ENCODE peak calls at places on chromosomes 11 and 22, in four cellular contexts. P is left ventricle myocardium inferior; Z is IMR-90; V is CD8-positive, alpha-beta T cell. G is an unnamed sample. For H3K27me3, the result is how much of the 10 kb centered on the place peaks cover.

GRCh38 chr11:104918113-104918824 is 20.0 kb upstream of the CASP12 start:
- DNase-seq in P (no peak), Z (peak), V (no peak), G (peak)

GRCh38 chr11:132908017-132908810 is 624.1 kb downstream of the OPCML start:
- DNase-seq in P (no peak), Z (no peak), V (no peak), G (no peak)

GRCh38 chr11:1935156-1936071 is 11.7 kb upstream of the MRPL23 start:
- DNase-seq in P (peak), Z (no peak), V (peak), G (no peak)

GRCh38 chr11:10318527-10318802 is 13.6 kb downstream of the ADM start:
- DNase-seq in P (no peak), Z (no peak), V (no peak), G (no peak)

GRCh38 chr22:38034278-38034882 is 22.8 kb upstream of the PICK1 start:
- DNase-seq in P (peak), Z (peak), V (no peak), G (peak)

GRCh38 chr11:5592615-5593014 is 3.8 kb upstream of the TRIM6 start:
- DNase-seq in P (no peak), Z (no peak), V (no peak), G (no peak)

GRCh38 chr11:74644084-74644483 is 51.7 kb downstream of the POLD3 start:
- DNase-seq in P (no peak), Z (no peak), V (no peak), G (no peak)

GRCh38 chr11:123760894-123761293 is 6.6 kb upstream of the OR6X1 start:
- DNase-seq in P (no peak), Z (no peak), V (no peak), G (no peak)

GRCh38 chr11:65606876-65607613 is 7.0 kb downstream of the MAP3K11 start:
- DNase-seq in P (peak), Z (peak), V (no peak), G (peak)

GRCh38 chr11:67271548-67272284 is 5.4 kb downstream of the GRK2 start:
- DNase-seq in P (no peak), Z (no peak), V (peak), G (no peak)

GRCh38 chr11:27427183-27427980 is 45.2 kb downstream of the LGR4 start:
- DNase-seq in P (no peak), Z (peak), V (no peak), G (no peak)

GRCh38 chr22:33577862-33578411 is 342.3 kb downstream of the LARGE1 start:
- DNase-seq in P (no peak), Z (no peak), V (no peak), G (no peak)

GRCh38 chr11:64165842-64166635 is at the start of gene MACROD1:
- DNase-seq in P (peak), Z (peak), V (peak), G (peak)

GRCh38 chr11:128590587-128590986 is 3.2 kb upstream of the ETS1 start:
- DNase-seq in P (no peak), Z (no peak), V (no peak), G (no peak)

GRCh38 chr22:50206599-50206998 is 5.8 kb downstream of the SELENOO start:
- DNase-seq in P (peak), Z (peak), V (no peak), G (no peak)

GRCh38 chr11:1121343-1122331 is 36.1 kb upstream of the MUC5AC start:
- DNase-seq in P (no peak), Z (peak), V (no peak), G (no peak)

GRCh38 chr11:62880803-62881578 is at the start of gene SLC3A2:
- DNase-seq in P (peak), Z (peak), V (peak), G (peak)

GRCh38 chr11:28343304-28344233 is 235.4 kb downstream of the METTL15 start:
- DNase-seq in P (no peak), Z (peak), V (no peak), G (peak)

DNA sequence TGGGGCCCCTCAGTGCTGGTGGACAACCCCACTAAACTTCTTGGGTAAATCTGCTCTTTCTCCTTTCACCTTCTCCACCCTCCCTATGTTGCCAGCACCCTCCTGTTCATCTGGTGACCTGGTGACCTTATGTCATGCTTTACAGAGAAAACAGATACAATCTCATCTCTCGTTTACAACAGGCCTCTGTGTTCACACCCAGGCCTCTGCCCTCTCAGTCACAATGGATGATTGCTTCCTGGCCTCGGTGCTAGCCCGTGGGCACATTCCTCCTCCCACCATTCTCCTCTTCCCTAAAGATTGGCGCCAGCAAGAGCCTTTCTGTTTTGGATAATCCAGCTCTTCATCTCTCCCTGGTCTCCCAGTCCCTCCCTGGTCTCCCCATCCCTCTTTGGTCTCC is 12.3 kb upstream of the PNPLA3 start:
- DNase-seq in P (no peak), Z (no peak), V (no peak), G (no peak)
- H3K4me3 ChIP-seq in P (no peak), Z (no peak), V (no peak), G (no peak)

DNA sequence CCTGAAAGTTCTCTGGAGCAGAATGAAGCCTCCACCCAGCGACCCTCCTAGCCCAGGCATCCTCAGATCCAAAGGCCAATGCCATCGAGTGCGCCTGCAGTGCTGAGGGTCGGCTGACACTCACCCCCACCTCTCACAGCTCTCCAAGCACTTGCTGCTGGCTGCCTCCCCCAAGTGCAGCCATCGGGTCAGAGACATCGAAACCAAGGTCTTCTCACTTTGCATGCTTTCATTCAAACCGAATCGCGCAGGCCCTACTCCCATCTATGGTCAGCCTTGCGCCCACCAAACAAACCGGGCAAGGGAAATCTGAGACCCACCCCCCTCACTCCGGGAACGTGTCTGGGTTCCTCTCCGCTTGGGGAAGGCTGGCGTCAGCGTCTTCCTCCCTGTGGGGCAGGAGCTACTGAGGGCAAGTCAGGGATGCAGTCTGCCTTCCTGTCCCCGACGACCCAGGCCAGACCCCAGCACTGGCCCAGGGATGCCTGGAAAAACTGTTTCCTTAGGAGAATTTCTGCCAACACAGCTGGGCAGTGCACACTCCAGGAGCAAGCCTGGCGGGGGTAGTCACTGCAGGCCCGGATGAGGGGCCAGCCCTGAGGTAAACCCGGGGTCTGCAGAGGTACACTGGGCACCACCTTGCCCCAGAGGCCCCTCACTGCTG is 7.0 kb downstream of the WNT7B start:
- DNase-seq in P (no peak), Z (no peak), V (no peak), G (no peak)
- H3K27me3 ChIP-seq in P (half or more), Z (under half), V (under half), G (under half)

DNA sequence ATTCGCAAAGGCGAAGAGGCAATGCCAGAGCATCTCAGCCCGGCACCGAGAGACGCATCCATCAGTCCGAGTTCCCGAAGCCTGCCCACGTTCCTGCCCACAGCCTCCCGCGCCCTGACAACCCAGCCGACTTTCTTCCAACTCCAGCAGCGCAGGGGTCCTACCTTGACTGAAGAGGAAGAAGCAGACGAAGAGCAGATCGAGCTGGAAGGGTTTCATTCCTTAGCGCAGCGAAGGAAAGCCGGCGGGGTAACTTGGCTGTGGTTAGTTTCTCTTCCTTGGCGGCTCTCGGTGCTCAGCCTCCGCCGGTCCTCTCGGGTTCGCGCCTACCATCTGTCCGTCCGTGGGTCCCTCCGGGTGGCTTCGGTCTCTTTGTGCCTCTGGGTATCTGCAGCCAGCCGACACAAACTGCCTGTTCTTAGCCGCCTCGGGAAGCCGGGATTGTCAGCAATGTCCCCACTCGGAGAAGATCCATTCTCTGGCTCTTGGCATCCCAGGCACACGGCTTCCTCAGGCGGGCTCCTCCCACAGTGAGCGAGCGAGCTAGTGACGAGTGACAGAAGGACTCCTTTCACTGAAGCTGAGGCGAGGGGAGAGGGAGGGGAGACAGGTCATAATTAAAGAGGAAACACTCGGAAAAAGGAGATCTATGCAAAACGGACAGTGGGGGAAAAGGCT is at the start of gene KIRREL3:
- DNase-seq in P (no peak), Z (peak), V (no peak), G (no peak)
- H3K4me3 ChIP-seq in P (peak), Z (peak), V (no peak), G (peak)

GRCh38 chr22:19761022-19761499 is 483 bp downstream of the TBX1 start:
- DNase-seq in P (no peak), Z (no peak), V (peak), G (no peak)

GRCh38 chr22:19763141-19764049 is 2.8 kb downstream of the TBX1 start:
- DNase-seq in P (no peak), Z (no peak), V (peak), G (no peak)

GRCh38 chr22:19761500-19762314 is 1.1 kb downstream of the TBX1 start:
- DNase-seq in P (no peak), Z (no peak), V (peak), G (no peak)

GRCh38 chr22:19764050-19764593 is 3.5 kb downstream of the TBX1 start:
- DNase-seq in P (no peak), Z (no peak), V (peak), G (no peak)

DNA sequence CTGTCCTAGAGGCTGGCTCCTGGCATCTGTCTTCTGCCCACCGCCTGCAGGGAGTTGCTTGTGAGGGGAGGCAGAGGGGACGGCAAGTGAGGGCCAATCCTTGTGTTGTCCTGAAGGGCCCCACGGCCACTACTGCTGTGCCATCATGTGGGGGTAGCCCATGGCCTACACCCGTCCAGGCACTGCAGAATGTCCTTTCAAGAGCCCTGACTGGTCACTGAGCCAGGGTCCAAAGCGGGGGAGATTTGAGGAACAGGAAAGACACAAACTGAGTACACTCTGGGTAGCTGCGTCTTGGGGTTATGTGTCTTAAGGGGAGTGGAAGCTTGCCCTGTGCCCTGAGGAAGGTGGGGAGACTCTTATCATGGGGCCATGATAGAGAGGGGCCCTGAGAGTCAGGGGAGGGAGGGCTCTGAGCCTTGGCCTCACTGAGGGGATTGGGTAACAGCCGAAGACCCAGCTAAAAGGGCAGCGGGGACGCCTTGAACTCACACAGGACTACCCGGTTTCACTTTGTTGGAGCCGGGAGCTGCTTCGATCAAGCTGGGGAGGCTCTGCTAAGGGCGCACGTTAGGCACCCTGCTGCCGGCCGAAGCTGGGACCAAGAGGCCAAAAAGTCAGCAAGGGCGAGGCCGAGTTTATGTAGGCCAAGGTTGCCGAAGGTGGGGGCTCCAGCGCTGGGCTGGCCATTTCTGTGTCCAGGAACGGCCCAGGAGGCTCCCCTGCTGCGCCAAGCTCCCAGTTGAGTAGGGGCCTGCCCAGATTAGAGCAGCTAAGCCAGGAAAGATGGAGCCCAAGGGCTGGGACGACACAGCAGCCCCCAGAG is 1.9 kb downstream of the TBX1 start:
- DNase-seq in P (no peak), Z (no peak), V (peak), G (no peak)
- H3K27me3 ChIP-seq in P (half or more), Z (half or more), V (under half), G (half or more)

DNA sequence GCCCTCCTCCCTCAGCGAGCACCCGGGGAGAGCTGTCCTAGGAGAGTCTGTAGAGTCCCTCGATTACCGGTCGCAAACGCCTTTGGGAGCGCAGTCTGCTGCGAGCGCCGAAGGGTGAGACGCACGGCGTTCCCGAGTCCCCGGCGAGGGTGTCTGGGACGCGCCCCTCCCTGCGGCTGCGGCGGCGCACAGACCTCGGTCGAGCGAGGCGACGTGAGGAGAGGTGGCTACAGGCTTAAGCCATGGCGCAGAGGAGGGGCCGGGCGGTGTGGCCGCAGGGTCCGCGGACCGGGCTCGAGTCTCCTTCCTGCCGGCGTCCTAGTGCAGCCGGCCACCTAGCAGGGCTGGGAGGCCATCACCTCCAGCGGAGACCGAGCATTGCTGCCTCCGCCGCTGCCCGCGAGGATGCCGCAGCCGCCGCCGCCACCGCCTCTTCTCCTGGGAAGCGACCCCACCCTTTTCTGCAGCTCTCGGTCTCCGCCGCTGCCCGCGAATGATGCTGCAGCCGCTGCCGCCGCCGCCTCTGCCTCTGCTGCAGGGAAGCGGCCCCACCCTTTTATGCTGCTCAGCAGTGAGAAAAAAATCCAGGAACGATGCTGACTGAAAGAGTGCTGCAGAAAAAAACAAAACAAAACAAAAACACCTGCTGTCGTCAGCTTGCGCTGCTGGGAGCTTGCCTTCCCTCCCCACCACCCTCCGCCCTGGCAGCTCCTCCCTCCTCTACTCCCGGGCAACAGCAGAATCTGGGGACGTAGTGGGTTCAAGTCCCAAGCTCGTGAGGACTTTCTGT is at the start of gene MAP6:
- DNase-seq in P (peak), Z (no peak), V (no peak), G (no peak)
- H3K4me3 ChIP-seq in P (peak), Z (peak), V (peak), G (peak)

DNA sequence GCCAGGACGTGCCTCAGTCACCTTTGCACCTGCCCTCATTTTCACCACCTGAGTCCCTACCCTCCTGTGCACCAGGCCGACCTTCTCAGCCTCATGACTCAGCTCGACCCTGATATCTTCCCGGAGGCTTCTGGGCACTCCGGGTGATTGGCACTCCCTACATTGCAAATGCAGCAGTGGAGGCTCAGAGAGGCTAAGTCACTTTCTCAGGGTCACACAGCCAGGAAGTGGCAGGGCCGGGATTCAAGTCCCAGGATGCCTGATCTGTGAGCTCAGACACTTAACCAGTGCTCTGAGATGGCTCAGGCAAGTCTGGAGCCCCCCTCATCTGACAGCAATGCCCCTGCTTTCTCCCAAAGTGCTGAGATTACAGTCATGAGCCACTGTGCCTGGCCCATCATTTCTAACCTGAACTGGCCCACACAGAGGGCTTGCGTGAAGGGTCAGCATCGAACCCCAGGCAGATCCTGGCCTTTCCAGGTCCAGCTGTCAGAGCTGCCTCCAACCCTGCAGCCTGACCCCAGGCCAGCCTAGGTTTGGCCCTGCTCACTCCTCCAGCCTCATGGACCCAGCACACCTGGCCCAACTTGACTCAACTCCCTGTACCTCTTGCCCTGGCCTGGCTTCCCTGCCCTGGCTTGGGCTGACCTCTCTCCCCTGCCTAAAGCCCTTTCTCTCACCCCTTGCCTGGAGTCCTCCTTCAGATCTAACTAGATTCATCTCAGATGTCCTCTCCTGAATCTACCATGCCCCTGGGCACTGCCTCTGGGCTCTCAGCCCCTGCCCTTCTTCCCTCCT is 40.7 kb upstream of the RTL6 start:
- DNase-seq in P (no peak), Z (no peak), V (no peak), G (no peak)
- H3K27me3 ChIP-seq in P (under half), Z (under half), V (under half), G (under half)

GRCh38 chr11:73140213-73141030 is 1.7 kb downstream of the FCHSD2 start:
- DNase-seq in P (peak), Z (peak), V (no peak), G (no peak)

GRCh38 chr11:73137262-73137941 is 4.7 kb downstream of the FCHSD2 start:
- DNase-seq in P (no peak), Z (no peak), V (no peak), G (no peak)

GRCh38 chr11:73135346-73136284 is 6.5 kb downstream of the FCHSD2 start:
- DNase-seq in P (no peak), Z (no peak), V (no peak), G (no peak)

GRCh38 chr11:73139476-73140198 is 2.5 kb downstream of the FCHSD2 start:
- DNase-seq in P (no peak), Z (peak), V (no peak), G (no peak)

GRCh38 chr11:73137942-73138274 is 4.2 kb downstream of the FCHSD2 start:
- DNase-seq in P (no peak), Z (no peak), V (no peak), G (no peak)
- H3K4me3 ChIP-seq in P (no peak), Z (no peak), V (no peak), G (no peak)

DNA sequence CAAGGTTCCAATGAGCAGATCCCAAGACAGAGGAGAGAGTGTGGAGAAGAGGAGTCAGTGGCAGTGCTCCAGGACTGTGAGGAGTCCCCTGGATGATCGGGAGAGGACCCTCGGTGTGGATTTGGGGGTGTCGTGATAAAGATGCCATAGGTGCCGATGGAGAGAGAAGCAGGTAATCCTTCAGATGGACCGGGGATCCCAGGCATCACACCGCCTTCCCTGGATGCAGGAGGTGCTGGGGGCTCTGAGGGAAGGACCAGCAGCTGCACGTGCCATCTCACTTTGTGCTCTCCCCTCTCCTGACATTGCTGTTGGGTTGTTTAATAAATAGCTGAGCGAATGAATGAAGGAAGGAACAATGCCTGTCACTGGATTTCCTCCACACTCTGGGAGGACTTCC is 744.1 kb downstream of the BRD1 start:
- DNase-seq in P (no peak), Z (no peak), V (no peak), G (no peak)
- H3K27me3 ChIP-seq in P (half or more), Z (under half), V (under half), G (under half)

DNA sequence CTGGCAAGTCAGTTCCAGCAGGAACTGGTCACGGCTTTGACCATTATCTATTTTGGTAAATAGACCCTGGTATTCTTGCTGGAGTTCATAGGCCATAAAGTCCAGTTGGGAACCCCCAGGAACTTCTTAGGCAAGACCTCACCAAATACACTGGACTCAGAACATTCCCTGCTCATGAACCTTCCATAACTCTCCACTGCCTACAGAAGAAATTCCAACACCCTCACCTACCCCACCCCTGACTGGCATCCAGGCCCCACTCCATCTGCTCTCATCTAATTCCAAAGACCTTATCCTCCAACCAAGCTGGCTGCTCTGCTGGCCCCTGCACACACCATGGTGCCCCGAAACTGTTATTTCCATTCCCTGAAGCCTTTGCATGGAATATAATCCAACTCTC is 2.5 kb downstream of the CLPB start:
- DNase-seq in P (no peak), Z (no peak), V (no peak), G (no peak)
- H3K4me3 ChIP-seq in P (no peak), Z (no peak), V (no peak), G (no peak)

GRCh38 chr22:37007666-37008065 is 11.6 kb downstream of the TST start:
- DNase-seq in P (no peak), Z (no peak), V (no peak), G (no peak)
- H3K27me3 ChIP-seq in P (under half), Z (under half), V (under half), G (under half)

G was measured in AG04450.